ENCODE peak calls at places on chromosomes 5 and 9, in eight cellular contexts. X, R, M, Z, N, H, Q and W are unnamed samples.
A peak's percentile ranks its signal among the peaks of the same experiment; 100 is the strongest.

GRCh38 chr9:88753691-88754367 is 218.9 kb downstream of the NXNL2 start:
- DNase-seq in X (peak; percentile 77), R (no peak), M (no peak), Z (no peak), N (peak; percentile 81), H (no peak), Q (no peak), W (no peak)

GRCh38 chr5:101278011-101278687 is 375.1 kb upstream of the ST8SIA4 start:
- DNase-seq in X (peak; percentile 0), R (no peak), M (peak; percentile 71), Z (peak; percentile 12), N (peak; percentile 2), H (no peak), Q (peak; percentile 64), W (no peak)

GRCh38 chr9:7780261-7780988 is 19.2 kb downstream of the DMAC1 start:
- DNase-seq in X (peak; percentile 73), R (no peak), M (no peak), Z (peak; percentile 16), N (peak; percentile 18), H (no peak), Q (peak; percentile 69), W (peak; percentile 80)

GRCh38 chr9:116646661-116647514 is 40.2 kb upstream of the TRIM32 start:
- DNase-seq in X (peak; percentile 61), R (peak; percentile 67), M (peak; percentile 51), Z (peak; percentile 56), N (peak; percentile 65), H (no peak), Q (peak; percentile 28), W (peak; percentile 65)

GRCh38 chr9:127918201-127919107 is 1.6 kb upstream of the ST6GALNAC4 start:
- DNase-seq in X (no peak), R (peak; percentile 68), M (peak; percentile 15), Z (no peak), N (peak; percentile 71), H (no peak), Q (no peak), W (peak; percentile 53)

GRCh38 chr9:89845862-89846261 is 241.1 kb downstream of the GADD45G start:
- DNase-seq in X (no peak), R (no peak), M (no peak), Z (no peak), N (no peak), H (no peak), Q (no peak), W (no peak)

GRCh38 chr9:113578279-113578865 is 114.8 kb downstream of the RGS3 start:
- DNase-seq in X (no peak), R (no peak), M (no peak), Z (no peak), N (no peak), H (no peak), Q (no peak), W (no peak)

GRCh38 chr5:135139397-135140134 is 105.5 kb upstream of the PITX1 start:
- DNase-seq in X (peak; percentile 96), R (no peak), M (peak; percentile 70), Z (peak; percentile 84), N (peak; percentile 89), H (no peak), Q (peak; percentile 85), W (no peak)

GRCh38 chr5:134406390-134406789 is 5.3 kb downstream of the CDKN2AIPNL start:
- DNase-seq in X (peak; percentile 57), R (no peak), M (peak; percentile 31), Z (no peak), N (no peak), H (no peak), Q (no peak), W (no peak)

GRCh38 chr5:107431998-107432397 is 238.7 kb downstream of the EFNA5 start:
- DNase-seq in X (peak; percentile 63), R (no peak), M (peak; percentile 66), Z (no peak), N (peak; percentile 56), H (no peak), Q (peak; percentile 70), W (no peak)

GRCh38 chr9:123003467-123003866 is 30.0 kb upstream of the GPR21 start:
- DNase-seq in X (peak; percentile 61), R (no peak), M (no peak), Z (no peak), N (peak; percentile 52), H (no peak), Q (no peak), W (no peak)

GRCh38 chr5:59360130-59360555 is 533.4 kb downstream of the PDE4D start:
- DNase-seq in X (no peak), R (peak; percentile 3), M (no peak), Z (peak; percentile 30), N (no peak), H (no peak), Q (no peak), W (no peak)

GRCh38 chr5:56039985-56040384 is 45.2 kb upstream of the IL6ST start:
- DNase-seq in X (peak; percentile 51), R (no peak), M (peak; percentile 42), Z (no peak), N (no peak), H (no peak), Q (no peak), W (no peak)

GRCh38 chr9:114047717-114048116 is 30.4 kb downstream of the AMBP start:
- DNase-seq in X (no peak), R (peak; percentile 65), M (peak; percentile 22), Z (no peak), N (peak; percentile 5), H (no peak), Q (no peak), W (peak; percentile 49)

GRCh38 chr5:71653119-71653518 is 66.0 kb upstream of the CARTPT start:
- DNase-seq in X (no peak), R (no peak), M (no peak), Z (no peak), N (no peak), H (no peak), Q (no peak), W (no peak)

GRCh38 chr5:154267516-154267915 is 77.0 kb downstream of the GALNT10 start:
- DNase-seq in X (no peak), R (peak; percentile 14), M (no peak), Z (no peak), N (no peak), H (no peak), Q (peak; percentile 24), W (no peak)

GRCh38 chr5:74541381-74541781 is 99.1 kb downstream of the ENC1 start:
- DNase-seq in X (peak; percentile 54), R (no peak), M (peak; percentile 84), Z (no peak), N (no peak), H (no peak), Q (peak; percentile 31), W (no peak)

GRCh38 chr9:93814561-93814960 is 140.6 kb downstream of the BARX1 start:
- DNase-seq in X (no peak), R (peak; percentile 36), M (no peak), Z (no peak), N (no peak), H (no peak), Q (no peak), W (peak; percentile 49)

GRCh38 chr5:177071671-177072385 is 14.9 kb upstream of the FGFR4 start:
- DNase-seq in X (peak; percentile 81), R (peak; percentile 96), M (peak; percentile 96), Z (peak; percentile 92), N (peak; percentile 90), H (peak; percentile 59), Q (peak; percentile 62), W (peak; percentile 82)

GRCh38 chr5:106637275-106637674 is 1033.5 kb downstream of the EFNA5 start:
- DNase-seq in X (no peak), R (no peak), M (no peak), Z (no peak), N (no peak), H (no peak), Q (no peak), W (no peak)

GRCh38 chr5:77568082-77568481 is 70.4 kb downstream of the OTP start:
- DNase-seq in X (no peak), R (no peak), M (no peak), Z (no peak), N (no peak), H (no peak), Q (no peak), W (no peak)

GRCh38 chr5:82091617-82092016 is 119.8 kb downstream of the ATG10 start:
- DNase-seq in X (no peak), R (no peak), M (no peak), Z (no peak), N (no peak), H (no peak), Q (no peak), W (no peak)

GRCh38 chr9:116860509-116861120 is 173.5 kb downstream of the TRIM32 start:
- DNase-seq in X (peak; percentile 63), R (peak; percentile 88), M (peak; percentile 54), Z (peak; percentile 84), N (peak; percentile 63), H (no peak), Q (peak; percentile 66), W (peak; percentile 85)

GRCh38 chr5:175658299-175659145 is 651 bp downstream of the HRH2 start:
- DNase-seq in X (no peak), R (peak; percentile 63), M (no peak), Z (peak; percentile 26), N (no peak), H (no peak), Q (no peak), W (peak; percentile 58)

GRCh38 chr9:114894801-114895433 is 35.5 kb downstream of the TNFSF8 start:
- DNase-seq in X (peak; percentile 99), R (peak; percentile 62), M (peak; percentile 82), Z (peak; percentile 57), N (peak; percentile 97), H (no peak), Q (peak; percentile 88), W (no peak)

GRCh38 chr9:91301161-91301560 is 60.6 kb downstream of the AUH start:
- DNase-seq in X (peak; percentile 31), R (no peak), M (peak; percentile 35), Z (no peak), N (peak; percentile 75), H (no peak), Q (no peak), W (no peak)
- H3K27ac ChIP-seq in X (no peak overlapping the region), R (no peak overlapping the region), M (peak overlapping the region; percentile 61), Z (peak overlapping the region; percentile 25), N (no peak overlapping the region), H (peak overlapping the region; percentile 40), Q (no peak overlapping the region), W (no peak overlapping the region)

GRCh38 chr5:141877478-141878185 is 578 bp downstream of the PCDH1 start:
- DNase-seq in X (no peak), R (no peak), M (peak; percentile 30), Z (peak; percentile 37), N (no peak), H (no peak), Q (peak; percentile 52), W (peak; percentile 18)
- H2AFZ ChIP-seq in X (peak overlapping the region; percentile 83), R (no peak overlapping the region), M (peak overlapping the region; percentile 44), Z (peak overlapping the region; percentile 46), N (no peak overlapping the region), H (peak overlapping the region; percentile 17), Q (peak overlapping the region; percentile 83), W (no peak overlapping the region)

DNA sequence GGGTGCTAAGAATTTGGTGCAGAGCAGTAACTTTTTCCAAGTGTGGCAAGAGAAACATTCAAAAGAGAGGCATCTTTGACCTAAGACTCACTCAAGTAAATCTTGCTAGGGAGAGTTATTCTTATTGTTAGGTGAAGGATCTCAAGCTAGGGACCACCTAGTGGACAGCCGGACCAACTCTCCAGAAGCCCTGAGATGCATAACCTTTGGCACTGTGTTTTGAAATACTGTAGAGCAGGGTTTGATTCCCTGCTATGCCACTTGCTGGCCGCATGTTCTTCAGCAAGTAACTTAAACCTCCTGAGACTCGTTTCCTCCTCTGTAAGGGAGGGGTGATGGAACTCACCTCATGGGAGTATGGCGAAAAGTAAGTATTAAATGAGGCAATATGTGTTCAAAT is 336.1 kb upstream of the ADAMTSL1 start:
- DNase-seq in X (no peak), R (peak; percentile 36), M (no peak), Z (no peak), N (no peak), H (no peak), Q (no peak), W (no peak)
- H3K27ac ChIP-seq in X (no peak overlapping the region), R (no peak overlapping the region), M (no peak overlapping the region), Z (no peak overlapping the region), N (no peak overlapping the region), H (no peak overlapping the region), Q (no peak overlapping the region), W (no peak overlapping the region)

GRCh38 chr5:16992444-16992843 is 56.4 kb upstream of the MYO10 start:
- DNase-seq in X (no peak), R (no peak), M (no peak), Z (no peak), N (no peak), H (no peak), Q (no peak), W (no peak)
- H2AFZ ChIP-seq in X (no peak overlapping the region), R (no peak overlapping the region), M (no peak overlapping the region), Z (no peak overlapping the region), N (no peak overlapping the region), H (no peak overlapping the region), Q (no peak overlapping the region), W (no peak overlapping the region)